ENCODE peak calls at places on chromosome 1, in four cellular contexts. D, U, W and E are unnamed samples.

GRCh38 chr1:119720866-119721440 is 9.2 kb downstream of the PHGDH start:
- DNase-seq in D (no peak), U (no peak), W (no peak), E (no peak)

GRCh38 chr1:207840380-207840779 is 70.5 kb downstream of the CD34 start:
- DNase-seq in D (no peak), U (no peak), W (no peak), E (no peak)

GRCh38 chr1:221308534-221309511 is 429.6 kb downstream of the HLX start:
- DNase-seq in D (no peak), U (no peak), W (no peak), E (no peak)

GRCh38 chr1:17244826-17245740 is 3.8 kb upstream of the PADI3 start:
- DNase-seq in D (no peak), U (no peak), W (peak; percentile 43), E (no peak)

GRCh38 chr1:203776636-203777035 is 11.7 kb downstream of the LAX1 start:
- DNase-seq in D (peak; percentile 29), U (peak; percentile 35), W (no peak), E (no peak)

GRCh38 chr1:8520483-8520966 is 202.6 kb downstream of the SLC45A1 start:
- DNase-seq in D (no peak), U (peak; percentile 66), W (no peak), E (no peak)

GRCh38 chr1:55378582-55378981 is 163.4 kb upstream of the USP24 start:
- DNase-seq in D (peak; percentile 64), U (peak; percentile 16), W (no peak), E (no peak)

GRCh38 chr1:112706505-112707216 is at the start of gene RHOC:
- DNase-seq in D (peak; percentile 75), U (peak; percentile 69), W (peak; percentile 84), E (peak; percentile 93)

GRCh38 chr1:183000563-183000962 is 22.7 kb upstream of the LAMC1 start:
- DNase-seq in D (no peak), U (no peak), W (no peak), E (no peak)

GRCh38 chr1:6870571-6870970 is 85.3 kb downstream of the CAMTA1 start:
- DNase-seq in D (no peak), U (no peak), W (no peak), E (no peak)

GRCh38 chr1:198934414-198934813 is 295.6 kb downstream of the PTPRC start:
- DNase-seq in D (no peak), U (no peak), W (no peak), E (no peak)

GRCh38 chr1:201813226-201813625 is 15.7 kb upstream of the IPO9 start:
- DNase-seq in D (no peak), U (no peak), W (no peak), E (no peak)

GRCh38 chr1:35053433-35053832 is 21.7 kb upstream of the ZMYM6 start:
- DNase-seq in D (no peak), U (no peak), W (no peak), E (no peak)

GRCh38 chr1:89363638-89364536 is at the start of gene GBP6:
- DNase-seq in D (no peak), U (no peak), W (no peak), E (no peak)

GRCh38 chr1:15322648-15323350 is 75.8 kb downstream of the FHAD1 start:
- DNase-seq in D (peak; percentile 60), U (no peak), W (peak; percentile 66), E (no peak)

GRCh38 chr1:112849425-112849966 is 106.5 kb downstream of the SLC16A1 start:
- DNase-seq in D (peak; percentile 47), U (no peak), W (peak; percentile 23), E (no peak)

GRCh38 chr1:53752281-53752680 is 13.3 kb upstream of the GLIS1 start:
- DNase-seq in D (no peak), U (no peak), W (no peak), E (no peak)

GRCh38 chr1:17183388-17184160 is 21.4 kb upstream of the PADI1 start:
- DNase-seq in D (no peak), U (no peak), W (no peak), E (no peak)

GRCh38 chr1:199312626-199313025 is 673.8 kb downstream of the PTPRC start:
- DNase-seq in D (no peak), U (no peak), W (no peak), E (no peak)

GRCh38 chr1:59329412-59330053 is 32.6 kb downstream of the FGGY start:
- DNase-seq in D (no peak), U (no peak), W (no peak), E (no peak)

GRCh38 chr1:107572674-107573205 is 392.2 kb downstream of the VAV3 start:
- DNase-seq in D (no peak), U (no peak), W (no peak), E (no peak)

GRCh38 chr1:225767591-225768540 is 9.8 kb upstream of the SRP9 start:
- DNase-seq in D (peak; percentile 89), U (peak; percentile 64), W (no peak), E (no peak)

GRCh38 chr1:22851517-22851916 is 121.1 kb downstream of the LACTBL1 start:
- DNase-seq in D (no peak), U (no peak), W (no peak), E (no peak)

GRCh38 chr1:223233410-223234163 is 90.5 kb upstream of the TLR5 start:
- DNase-seq in D (no peak), U (no peak), W (no peak), E (no peak)

GRCh38 chr1:186834405-186834958 is 5.7 kb downstream of the PLA2G4A start:
- DNase-seq in D (no peak), U (no peak), W (no peak), E (no peak)

GRCh38 chr1:111725192-111725591 is 14.0 kb downstream of the INKA2 start:
- DNase-seq in D (peak; percentile 83), U (no peak), W (no peak), E (no peak)

GRCh38 chr1:160576430-160576829 is 2.9 kb downstream of the CD84 start:
- DNase-seq in D (no peak), U (no peak), W (no peak), E (no peak)

GRCh38 chr1:218705911-218706893 is 361.1 kb downstream of the TGFB2 start:
- DNase-seq in D (no peak), U (no peak), W (no peak), E (no peak)

GRCh38 chr1:235513495-235514366 is 9.5 kb upstream of the B3GALNT2 start:
- DNase-seq in D (peak; percentile 40), U (peak; percentile 65), W (no peak), E (no peak)

GRCh38 chr1:198959676-198960075 is 320.8 kb downstream of the PTPRC start:
- DNase-seq in D (no peak), U (no peak), W (no peak), E (no peak)

GRCh38 chr1:75630998-75631397 is 20.1 kb upstream of the SLC44A5 start:
- DNase-seq in D (no peak), U (no peak), W (no peak), E (no peak)

GRCh38 chr1:185376288-185376687 is 59.2 kb upstream of the IVNS1ABP start:
- DNase-seq in D (no peak), U (no peak), W (no peak), E (no peak)

GRCh38 chr1:185373813-185374524 is 56.9 kb upstream of the IVNS1ABP start:
- DNase-seq in D (no peak), U (no peak), W (no peak), E (no peak)

GRCh38 chr1:185375583-185375982 is 58.5 kb upstream of the IVNS1ABP start:
- DNase-seq in D (peak; percentile 28), U (no peak), W (peak; percentile 30), E (no peak)

GRCh38 chr1:185376840-185377635 is 60.0 kb upstream of the IVNS1ABP start:
- DNase-seq in D (no peak), U (no peak), W (no peak), E (no peak)
- H3K4me1 ChIP-seq in D (no peaks in the 10 kb centered on the region), U (no peaks in the 10 kb centered on the region), W (no peaks in the 10 kb centered on the region), E (peaks cover 20% of the 10 kb centered on the region)

DNA sequence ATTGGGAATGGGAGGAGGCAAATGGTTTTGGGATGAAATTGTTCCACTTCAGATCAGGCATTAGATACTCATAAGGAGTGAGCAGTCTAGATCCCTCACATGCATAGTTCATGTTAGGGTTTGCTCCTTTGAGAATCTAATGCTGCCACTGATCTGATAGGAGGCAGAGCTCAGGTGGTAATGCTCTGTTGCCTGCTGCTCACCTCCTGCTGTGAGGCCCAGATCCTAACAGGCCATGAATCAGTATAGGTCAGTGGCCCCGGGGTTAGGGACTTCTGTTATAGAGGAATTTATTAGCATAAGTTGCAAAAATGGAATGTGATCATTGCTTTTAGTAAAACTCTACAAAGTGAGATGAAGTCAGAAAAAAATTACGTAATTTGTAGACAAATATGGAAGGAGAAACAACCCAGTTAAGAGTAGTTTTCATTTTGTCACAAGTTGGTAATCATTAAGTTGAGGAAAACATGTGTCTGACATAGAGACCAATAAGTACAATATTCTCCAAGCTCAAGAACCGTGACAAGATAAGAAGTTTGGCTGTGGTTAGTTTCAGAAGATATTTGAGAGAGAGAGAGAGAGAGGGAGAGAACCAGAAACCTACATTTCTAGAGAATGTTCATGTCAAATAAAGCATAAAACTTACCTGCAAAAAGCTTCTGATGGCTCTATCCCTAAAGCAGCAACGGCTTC is 689.7 kb upstream of the PRMT6 start:
- DNase-seq in D (no peak), U (no peak), W (no peak), E (no peak)
- H3K9me3 ChIP-seq in D (no peaks in the 10 kb centered on the region), U (no peaks in the 10 kb centered on the region), W (no peaks in the 10 kb centered on the region), E (peaks cover 8% of the 10 kb centered on the region)

GRCh38 chr1:38721816-38722215 is 137.8 kb downstream of the RRAGC start:
- DNase-seq in D (no peak), U (no peak), W (no peak), E (no peak)

GRCh38 chr1:38724160-38725131 is 135.1 kb downstream of the RRAGC start:
- DNase-seq in D (no peak), U (no peak), W (no peak), E (no peak)

GRCh38 chr1:38718031-38718430 is 141.5 kb downstream of the RRAGC start:
- DNase-seq in D (no peak), U (no peak), W (no peak), E (no peak)

GRCh38 chr1:38716229-38716628 is 143.3 kb downstream of the RRAGC start:
- DNase-seq in D (no peak), U (no peak), W (no peak), E (no peak)

DNA sequence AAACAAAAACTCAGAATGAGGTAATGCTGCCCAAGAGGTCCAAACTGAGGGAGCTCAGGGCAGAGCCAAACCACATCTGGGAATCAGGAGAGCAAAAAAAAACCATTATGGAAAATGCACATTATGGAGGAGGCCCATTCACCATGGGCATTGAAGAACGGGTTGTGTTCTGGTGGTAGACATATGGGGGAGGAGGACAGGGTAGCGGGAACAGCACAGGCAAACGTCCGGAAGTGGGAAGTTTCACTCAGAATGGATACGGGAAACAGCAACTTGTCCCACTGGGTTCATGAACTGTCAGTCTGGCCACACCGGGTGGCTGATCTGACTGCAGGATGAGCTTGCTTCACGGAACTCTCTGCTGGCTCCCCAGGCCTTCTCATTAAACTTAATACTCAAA is 139.7 kb downstream of the RRAGC start:
- DNase-seq in D (no peak), U (no peak), W (no peak), E (no peak)
- H3K4me1 ChIP-seq in D (no peaks in the 10 kb centered on the region), U (no peaks in the 10 kb centered on the region), W (no peaks in the 10 kb centered on the region), E (no peaks in the 10 kb centered on the region)

DNA sequence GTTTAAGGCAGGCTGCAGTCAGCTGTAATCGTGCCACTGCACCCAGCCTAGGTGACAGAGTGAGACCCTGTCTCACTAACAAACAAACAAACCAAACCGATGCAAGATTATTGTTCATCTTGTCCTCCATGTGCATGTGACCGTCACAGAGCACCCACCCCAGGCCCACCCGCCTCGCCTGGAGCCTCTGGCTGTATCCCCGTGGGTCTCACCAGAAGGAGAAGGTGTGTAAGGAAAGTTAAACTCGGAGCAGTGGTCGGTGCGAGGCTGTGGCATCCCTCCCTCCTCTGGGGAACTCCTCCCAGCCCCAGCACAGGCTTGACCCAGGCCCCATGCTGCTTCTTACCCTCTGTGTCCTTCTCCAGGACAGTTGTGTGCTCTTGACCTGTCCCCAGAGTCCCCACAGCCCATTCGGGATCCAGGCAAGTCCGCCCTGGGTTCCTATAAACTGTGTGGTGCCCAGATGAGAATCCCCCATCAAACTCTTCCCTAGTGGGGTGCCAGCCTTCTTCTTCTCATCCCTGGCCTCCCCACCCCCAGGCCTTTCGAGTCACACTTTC is 318.4 kb downstream of the AJAP1 start:
- DNase-seq in D (no peak), U (no peak), W (no peak), E (no peak)
- H3K9me3 ChIP-seq in D (no peaks in the 10 kb centered on the region), U (no peaks in the 10 kb centered on the region), W (no peaks in the 10 kb centered on the region), E (no peaks in the 10 kb centered on the region)